ENCODE peak calls at places on chromosomes 4 and X, in nine cellular contexts. A, S, W, U, R, X, E, T and P are unnamed samples.

GRCh38 chr4:61375316-61375715 is 175.2 kb downstream of the ADGRL3 start:
- DNase-seq in A (no peak), S (no peak), W (no peak), U (peak; percentile 6), R (no peak), X (peak; percentile 69), E (no peak), T (no peak), P (no peak)

GRCh38 chr4:163694385-163694784 is 199.9 kb downstream of the TMA16 start:
- DNase-seq in A (no peak), S (no peak), W (no peak), U (peak; percentile 64), R (peak; percentile 38), X (peak; percentile 62), E (no peak), T (no peak), P (peak; percentile 79)

GRCh38 chr4:3111461-3111860 is 37.0 kb downstream of the HTT start:
- DNase-seq in A (no peak), S (peak; percentile 18), W (peak; percentile 75), U (peak; percentile 63), R (no peak), X (peak; percentile 82), E (no peak), T (no peak), P (peak; percentile 80)

GRCh38 chr4:79652232-79652631 is 244.2 kb upstream of the GK2 start:
- DNase-seq in A (no peak), S (no peak), W (no peak), U (peak; percentile 26), R (peak; percentile 0), X (peak; percentile 78), E (no peak), T (no peak), P (no peak)

GRCh38 chr4:34258176-34258575 is 1986.1 kb downstream of the ARAP2 start:
- DNase-seq in A (no peak), S (no peak), W (no peak), U (peak; percentile 60), R (no peak), X (peak; percentile 5), E (no peak), T (no peak), P (no peak)

GRCh38 chr4:168128601-168129000 is 36.3 kb downstream of the ANXA10 start:
- DNase-seq in A (no peak), S (no peak), W (no peak), U (no peak), R (no peak), X (peak; percentile 69), E (no peak), T (no peak), P (no peak)

GRCh38 chr4:118175506-118175905 is 141.2 kb downstream of the NDST3 start:
- DNase-seq in A (no peak), S (no peak), W (no peak), U (no peak), R (no peak), X (no peak), E (no peak), T (no peak), P (no peak)

GRCh38 chr4:143251348-143251747 is 66.6 kb downstream of the USP38 start:
- DNase-seq in A (no peak), S (no peak), W (no peak), U (no peak), R (no peak), X (no peak), E (no peak), T (no peak), P (no peak)

GRCh38 chr4:5588046-5588445 is 120.3 kb downstream of the EVC2 start:
- DNase-seq in A (no peak), S (no peak), W (no peak), U (no peak), R (no peak), X (no peak), E (no peak), T (no peak), P (no peak)

GRCh38 chrX:28880136-28880535 is 292.9 kb downstream of the IL1RAPL1 start:
- DNase-seq in A (no peak), S (no peak), W (no peak), U (peak; percentile 10), R (no peak), X (no peak), E (peak; percentile 50), T (no peak), P (no peak)

GRCh38 chr4:122992111-122992510 is 69.7 kb upstream of the NUDT6 start:
- DNase-seq in A (no peak), S (no peak), W (no peak), U (peak; percentile 49), R (peak; percentile 12), X (peak; percentile 65), E (peak; percentile 52), T (no peak), P (peak; percentile 7)

GRCh38 chr4:48370260-48371134 is 29.2 kb downstream of the SLAIN2 start:
- DNase-seq in A (no peak), S (no peak), W (no peak), U (no peak), R (no peak), X (no peak), E (no peak), T (no peak), P (no peak)

GRCh38 chrX:104310084-104310483 is 55.4 kb upstream of the ESX1 start:
- DNase-seq in A (peak; percentile 37), S (no peak), W (no peak), U (peak; percentile 60), R (no peak), X (peak; percentile 45), E (no peak), T (no peak), P (peak; percentile 18)

GRCh38 chrX:10111364-10112148 is 45.2 kb upstream of the CLCN4 start:
- DNase-seq in A (no peak), S (no peak), W (no peak), U (no peak), R (no peak), X (no peak), E (no peak), T (no peak), P (no peak)

GRCh38 chrX:134469481-134469880 is 9.5 kb downstream of the HPRT1 start:
- DNase-seq in A (no peak), S (no peak), W (no peak), U (peak; percentile 61), R (no peak), X (peak; percentile 54), E (no peak), T (no peak), P (peak; percentile 36)

GRCh38 chr4:125314676-125315570 is at the start of gene FAT4:
- DNase-seq in A (peak; percentile 88), S (peak; percentile 95), W (peak; percentile 95), U (peak; percentile 97), R (peak; percentile 95), X (peak; percentile 86), E (peak; percentile 93), T (peak; percentile 99), P (peak; percentile 99)
- TF ChIP-seq CTCF in A (no peak), S (no peak), W (peak; percentile 12), U (no peak), R (peak; percentile 7), X (peak; percentile 10), E (peak; percentile 12), T (peak; percentile 32), P (peak; percentile 60)

GRCh38 chrX:100350704-100351489 is 59.2 kb downstream of the PCDH19 start:
- DNase-seq in A (no peak), S (no peak), W (no peak), U (no peak), R (no peak), X (no peak), E (no peak), T (no peak), P (no peak)
- TF ChIP-seq CTCF in A (no peak), S (no peak), W (no peak), U (no peak), R (no peak), X (no peak), E (no peak), T (no peak), P (no peak)

DNA sequence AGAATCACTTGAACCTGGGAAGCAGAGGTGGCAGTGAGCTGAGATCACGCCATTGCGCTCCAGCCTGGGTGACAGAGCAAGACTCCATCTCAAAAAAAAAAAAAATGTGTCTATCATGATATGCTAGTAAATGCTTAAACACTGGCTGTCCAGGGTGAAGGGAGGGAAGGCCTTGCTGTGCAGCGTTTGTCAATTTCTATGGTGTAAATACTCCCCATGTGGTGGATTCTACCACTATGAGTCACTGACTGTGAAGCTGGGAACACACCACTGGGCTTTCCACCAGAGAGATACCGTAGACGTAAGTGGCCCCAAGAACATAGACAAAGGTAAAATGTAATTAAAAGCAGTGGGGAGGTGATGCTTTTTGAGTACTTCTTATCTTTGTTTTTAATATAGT is 51.3 kb upstream of the LEF1 start:
- DNase-seq in A (no peak), S (no peak), W (no peak), U (no peak), R (no peak), X (no peak), E (no peak), T (no peak), P (no peak)
- TF ChIP-seq CTCF in A (no peak), S (no peak), W (no peak), U (no peak), R (no peak), X (no peak), E (no peak), T (no peak), P (no peak)

DNA sequence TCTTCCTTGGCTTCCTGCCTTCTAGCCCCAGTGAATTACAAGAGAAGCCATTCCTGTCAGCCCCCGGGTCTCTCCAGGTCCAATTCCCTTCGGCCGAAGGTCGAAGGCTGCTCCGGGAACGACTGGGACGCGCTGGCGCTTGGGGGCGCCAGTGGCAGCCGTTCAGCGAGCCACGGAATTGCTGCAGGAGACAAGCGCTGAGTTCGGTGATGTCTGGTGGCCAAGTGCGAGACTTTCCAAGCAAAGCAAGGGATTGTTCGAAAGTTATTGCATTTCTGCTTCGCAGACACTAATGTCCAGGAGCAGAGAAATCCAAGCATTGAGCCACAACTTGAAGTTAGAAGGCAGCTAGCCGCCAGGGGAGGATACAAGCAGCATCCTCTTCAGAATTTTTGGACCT is 1.1 kb upstream of the DKK2 start:
- DNase-seq in A (no peak), S (peak; percentile 72), W (peak; percentile 75), U (peak; percentile 39), R (no peak), X (peak; percentile 17), E (no peak), T (peak; percentile 90), P (peak; percentile 12)
- TF ChIP-seq CTCF in A (no peak), S (no peak), W (peak; percentile 95), U (peak; percentile 55), R (peak; percentile 81), X (peak; percentile 67), E (peak; percentile 75), T (peak; percentile 90), P (peak; percentile 73)

DNA sequence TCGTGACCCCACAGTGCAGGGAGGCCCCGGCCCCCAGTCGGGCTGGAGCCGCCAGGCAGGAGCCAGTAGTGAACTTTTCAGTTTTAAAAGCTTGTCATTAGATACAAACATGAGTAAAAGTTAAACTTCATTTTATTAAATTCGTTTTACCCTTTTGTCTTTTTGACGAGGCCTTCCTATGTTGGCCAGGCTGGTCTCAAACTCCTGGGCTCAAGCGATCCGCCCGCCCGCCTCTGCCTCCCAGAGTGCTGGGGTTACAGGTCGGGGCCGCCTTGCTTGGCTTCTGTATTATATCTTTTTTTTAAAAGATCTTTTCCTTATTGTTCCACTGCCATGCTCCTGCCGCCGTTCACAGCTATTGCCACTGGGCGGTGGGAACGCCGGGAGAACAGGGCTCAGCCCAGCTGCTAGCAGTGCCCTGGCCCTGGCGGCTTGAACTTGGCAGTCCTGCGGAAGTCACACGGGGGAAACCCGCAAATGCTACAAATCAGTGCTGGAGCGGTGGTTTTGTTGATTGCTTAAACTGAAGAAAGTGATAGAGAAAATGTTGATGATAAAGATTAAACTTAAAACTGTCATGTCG is 968 bp upstream of the NELFA start:
- DNase-seq in A (peak; percentile 73), S (peak; percentile 69), W (peak; percentile 76), U (peak; percentile 48), R (peak; percentile 23), X (peak; percentile 40), E (peak; percentile 62), T (no peak), P (peak; percentile 60)
- TF ChIP-seq CTCF in A (no peak), S (no peak), W (peak; percentile 39), U (peak; percentile 16), R (peak; percentile 34), X (peak; percentile 31), E (peak; percentile 55), T (no peak), P (no peak)